ENCODE peak calls at places on chromosomes 3 and 15, in ten cellular contexts. E is T-helper 2 cell treated with Interferon-gamma antibody and Interleukin-4, amounts not matched to agents 5 μg/mL and 100 μg/mL, for 36 hours; P is body of pancreas; L is fibroblast of the aortic adventitia; A is AG09309; F is K562; O is central memory CD4-positive, alpha-beta T cell; S is iris pigment epithelial cell; V is HS-5; N is stimulated activated CD8-positive, alpha-beta memory T cell treated with anti-CD3 and anti-CD28 coated beads, Interleukin-15, amount 100 ng/mL, for 4 hours. C is an unnamed sample.

GRCh38 chr3:11699083-11699427 is 55.3 kb upstream of the VGLL4 start:
- DNase-seq in E (no peak), P (no peak), L (peak; percentile 85), A (peak; percentile 79), F (no peak), O (no peak), S (peak; percentile 72), V (peak; percentile 71), N (no peak), C (peak; percentile 43)

GRCh38 chr15:59879506-59879905 is 124.6 kb upstream of the FOXB1 start:
- DNase-seq in E (no peak), P (no peak), L (peak; percentile 80), A (peak; percentile 52), F (no peak), O (no peak), S (peak; percentile 90), V (peak; percentile 44), N (no peak), C (peak; percentile 88)

GRCh38 chr3:170907519-170908234 is 760 bp downstream of the EIF5A2 start:
- DNase-seq in E (no peak), P (no peak), L (peak; percentile 27), A (no peak), F (no peak), O (peak; percentile 8), S (peak; percentile 24), V (no peak), N (no peak), C (peak; percentile 44)

GRCh38 chr15:23467110-23467600 is 20.1 kb upstream of the GOLGA6L2 start:
- DNase-seq in E (no peak), P (no peak), L (peak; percentile 56), A (peak; percentile 10), F (peak; percentile 7), O (no peak), S (peak; percentile 46), V (no peak), N (no peak), C (peak; percentile 45)

GRCh38 chr3:62415312-62415791 is 42.0 kb upstream of the FEZF2 start:
- DNase-seq in E (no peak), P (no peak), L (no peak), A (no peak), F (no peak), O (no peak), S (no peak), V (no peak), N (no peak), C (peak; percentile 38)

GRCh38 chr3:56613016-56613415 is 56.0 kb downstream of the CCDC66 start:
- DNase-seq in E (no peak), P (no peak), L (no peak), A (no peak), F (no peak), O (no peak), S (no peak), V (no peak), N (no peak), C (no peak)

GRCh38 chr3:134372405-134373277 is 1.6 kb downstream of the AMOTL2 start:
- DNase-seq in E (no peak), P (no peak), L (peak; percentile 48), A (no peak), F (no peak), O (no peak), S (no peak), V (no peak), N (no peak), C (no peak)

GRCh38 chr15:50114381-50114780 is 4.7 kb downstream of the ATP8B4 start:
- DNase-seq in E (no peak), P (peak; percentile 51), L (no peak), A (no peak), F (no peak), O (no peak), S (no peak), V (no peak), N (no peak), C (no peak)

C was measured in choroid plexus epithelial cell.